ENCODE peak calls at places on chromosomes 6 and 20, in nine cellular contexts. L is IMR-90, N is left lung, W is esophagus squamous epithelium, Z is tibial artery, M is Right ventricle myocardium superior, F is type B pancreatic cell, K is SW 1271, S is astrocyte of the spinal cord. R is an unnamed sample.

GRCh38 chr6:168625602-168626001 is 184.6 kb downstream of the SMOC2 start:
- DNase-seq in W (no peak), F (no peak), M (no peak), K (no peak), L (no peak), Z (no peak), N (no peak), S (no peak), R (no peak)

GRCh38 chr6:10391799-10392198 is 23.1 kb downstream of the TFAP2A start:
- DNase-seq in K (no peak), M (no peak), L (no peak), S (no peak), N (no peak), W (no peak), Z (no peak), F (no peak), R (no peak)

GRCh38 chr20:50475879-50476292 is 34.3 kb upstream of the PTPN1 start:
- DNase-seq in M (no peak), W (no peak), K (no peak), S (peak), F (no peak), L (peak), N (peak), Z (no peak), R (no peak)

GRCh38 chr6:16950825-16951495 is 150.9 kb upstream of the STMND1 start:
- DNase-seq in N (no peak), K (no peak), S (no peak), M (no peak), Z (no peak), L (no peak), F (no peak), W (no peak), R (no peak)

GRCh38 chr6:68635706-68636513 is 828 bp downstream of the ADGRB3 start:
- DNase-seq in K (no peak), F (no peak), L (no peak), N (peak), M (peak), W (no peak), Z (no peak), S (peak), R (no peak)

GRCh38 chr6:107489636-107490567 is at the start of gene SOBP:
- DNase-seq in S (peak), Z (peak), L (peak), K (peak), F (peak), M (peak), N (peak), W (no peak), R (no peak)

GRCh38 chr20:2521369-2522305 is 12.9 kb upstream of the ZNF343 start:
- DNase-seq in Z (no peak), N (no peak), K (peak), M (peak), L (peak), W (no peak), S (peak), F (no peak), R (no peak)

GRCh38 chr6:148869589-148869988 is 122.8 kb downstream of the UST start:
- DNase-seq in M (no peak), K (peak), F (no peak), S (peak), N (no peak), L (peak), W (no peak), Z (no peak), R (no peak)

GRCh38 chr6:14232889-14233288 is 115.3 kb downstream of the CD83 start:
- DNase-seq in M (no peak), F (no peak), Z (no peak), S (no peak), K (no peak), W (no peak), N (no peak), L (no peak), R (no peak)

GRCh38 chr6:39887692-39888450 is 46.4 kb downstream of the MOCS1 start:
- DNase-seq in N (peak), K (no peak), W (no peak), Z (peak), L (peak), S (peak), M (peak), F (no peak), R (peak)

GRCh38 chr20:63122626-63123025 is 93.3 kb downstream of the YTHDF1 start:
- DNase-seq in W (no peak), M (no peak), N (no peak), F (no peak), S (no peak), L (no peak), K (no peak), Z (peak), R (no peak)

GRCh38 chr20:24934101-24934661 is 14.9 kb upstream of the CST7 start:
- DNase-seq in F (no peak), Z (no peak), M (no peak), K (no peak), L (no peak), W (no peak), S (no peak), N (no peak), R (no peak)

GRCh38 chr20:24469116-24470030 is at the start of gene SYNDIG1:
- DNase-seq in W (no peak), Z (peak), L (no peak), K (no peak), N (no peak), F (no peak), M (peak), S (peak), R (no peak)

GRCh38 chr6:138815797-138816528 is 20.1 kb downstream of the ECT2L start:
- DNase-seq in N (no peak), M (no peak), K (peak), L (peak), Z (no peak), W (no peak), S (peak), F (no peak), R (no peak)

GRCh38 chr6:26232950-26233607 is 131.9 kb upstream of the BTN3A2 start:
- DNase-seq in S (peak), N (peak), L (peak), K (no peak), Z (no peak), M (no peak), F (no peak), W (no peak), R (no peak)

GRCh38 chr20:51156796-51157119 is 133.9 kb upstream of the KCNG1 start:
- DNase-seq in Z (no peak), K (no peak), W (no peak), F (no peak), L (no peak), M (no peak), N (no peak), S (peak), R (no peak)

GRCh38 chr20:59664389-59665055 is 60.2 kb downstream of the PHACTR3 start:
- DNase-seq in F (peak), Z (no peak), W (no peak), S (no peak), L (no peak), M (no peak), K (no peak), N (no peak), R (no peak)

GRCh38 chr20:49559411-49560081 is 8.4 kb downstream of the PTGIS start:
- DNase-seq in W (no peak), F (no peak), M (no peak), Z (no peak), N (no peak), K (no peak), S (no peak), L (no peak), R (no peak)

GRCh38 chr6:167567142-167568033 is 242.5 kb downstream of the TTLL2 start:
- DNase-seq in Z (no peak), S (no peak), L (no peak), K (no peak), F (peak), M (peak), W (no peak), N (no peak), R (no peak)

GRCh38 chr20:46998497-46999190 is 104.0 kb downstream of the EYA2 start:
- DNase-seq in L (no peak), M (no peak), K (no peak), S (no peak), N (no peak), Z (no peak), F (no peak), W (no peak), R (no peak)

GRCh38 chr6:6131492-6132109 is 124.9 kb upstream of the NRN1 start:
- DNase-seq in N (no peak), K (no peak), L (no peak), W (no peak), F (no peak), S (no peak), M (no peak), Z (no peak), R (no peak)

GRCh38 chr20:17298751-17299150 is 71.9 kb downstream of the PCSK2 start:
- DNase-seq in W (no peak), K (no peak), L (no peak), F (no peak), S (no peak), M (no peak), N (no peak), Z (no peak), R (no peak)

GRCh38 chr6:137497722-137498463 is 3.7 kb upstream of the OLIG3 start:
- DNase-seq in F (peak), L (no peak), M (no peak), W (no peak), Z (no peak), S (no peak), K (no peak), N (no peak), R (no peak)

GRCh38 chr6:117615981-117616961 is 14.0 kb upstream of the GOPC start:
- DNase-seq in M (no peak), K (no peak), L (peak), W (no peak), N (no peak), F (no peak), Z (no peak), S (peak), R (no peak)

GRCh38 chr6:150119256-150119655 is 23.6 kb upstream of the PPP1R14C start:
- DNase-seq in S (peak), F (no peak), N (no peak), Z (no peak), W (no peak), M (no peak), K (no peak), L (no peak), R (no peak)

GRCh38 chr6:36809156-36809555 is 30.1 kb downstream of the CPNE5 start:
- DNase-seq in N (no peak), Z (no peak), K (no peak), L (no peak), M (no peak), W (no peak), F (no peak), S (no peak), R (no peak)

GRCh38 chr6:31792741-31793140 is 2.8 kb downstream of the VARS1 start:
- DNase-seq in W (no peak), N (no peak), F (no peak), L (peak), K (no peak), Z (no peak), M (no peak), S (peak), R (no peak)

GRCh38 chr6:150592377-150592995 is 7.2 kb upstream of the PLEKHG1 start:
- DNase-seq in S (no peak), L (no peak), Z (no peak), F (no peak), W (no peak), N (no peak), K (no peak), M (no peak), R (no peak)

GRCh38 chr6:134057478-134057877 is 5.1 kb upstream of the SLC2A12 start:
- DNase-seq in M (no peak), W (no peak), L (no peak), K (no peak), Z (no peak), S (no peak), F (no peak), N (no peak), R (no peak)

GRCh38 chr20:41287327-41287726 is 30.2 kb downstream of the ZHX3 start:
- DNase-seq in M (no peak), W (no peak), F (no peak), N (no peak), L (peak), K (peak), Z (no peak), S (peak), R (no peak)

GRCh38 chr6:134065706-134066105 is 13.3 kb upstream of the SLC2A12 start:
- DNase-seq in N (no peak), K (peak), Z (no peak), F (no peak), W (no peak), L (peak), S (no peak), M (no peak), R (no peak)

GRCh38 chr6:34539181-34539580 is 16.9 kb downstream of the SPDEF start:
- DNase-seq in Z (no peak), K (no peak), F (no peak), S (no peak), N (no peak), W (no peak), M (no peak), L (no peak), R (no peak)

GRCh38 chr6:113068569-113068968 is 721.4 kb downstream of the RFPL4B start:
- DNase-seq in N (no peak), M (no peak), S (peak), K (no peak), F (no peak), L (no peak), W (no peak), Z (no peak), R (no peak)

GRCh38 chr20:19361801-19362200 is 149.4 kb downstream of the SLC24A3 start:
- DNase-seq in F (no peak), N (no peak), W (no peak), Z (no peak), K (no peak), M (no peak), S (no peak), L (no peak), R (no peak)

GRCh38 chr6:44487002-44487401 is 99.5 kb downstream of the CDC5L start:
- DNase-seq in S (no peak), W (no peak), M (no peak), N (no peak), Z (no peak), F (no peak), L (no peak), K (no peak), R (no peak)

GRCh38 chr6:29926795-29927427 is 15.4 kb upstream of the HLA-A start:
- DNase-seq in S (peak), W (peak), Z (peak), N (peak), K (peak), L (peak), M (peak), F (no peak), R (no peak)

GRCh38 chr6:54515013-54515412 is 206.8 kb downstream of the TINAG start:
- DNase-seq in W (no peak), N (no peak), F (no peak), Z (no peak), K (no peak), L (peak), M (no peak), S (peak), R (no peak)